ENCODE peak calls at places on chromosomes 7 and 10, in four cellular contexts. Q is HFF-Myc; I is activated effector memory CD4-positive, alpha-beta T cell treated with Interleukin-2 at 50 U/mL for 16 hours; O is hepatic stellate cell. V is an unnamed sample.

GRCh38 chr7:41425926-41426325 is 277.0 kb downstream of the INHBA start:
- DNase-seq in Q (no peak), I (no peak), O (peak; percentile 55), V (no peak)

GRCh38 chr7:26457702-26458327 is 166.2 kb downstream of the SNX10 start:
- DNase-seq in Q (no peak), I (no peak), O (no peak), V (no peak)

GRCh38 chr7:126791306-126791705 is 461.4 kb downstream of the GRM8 start:
- DNase-seq in Q (no peak), I (no peak), O (no peak), V (no peak)

GRCh38 chr10:56715262-56715661 is 354.2 kb upstream of the ZWINT start:
- DNase-seq in Q (no peak), I (no peak), O (no peak), V (no peak)

GRCh38 chr10:124129471-124129870 is 36.1 kb upstream of the CHST15 start:
- DNase-seq in Q (no peak), I (no peak), O (no peak), V (no peak)

GRCh38 chr10:14812271-14812670 is 25.6 kb downstream of the CDNF start:
- DNase-seq in Q (no peak), I (no peak), O (no peak), V (no peak)

GRCh38 chr10:101001225-101002035 is 1.8 kb downstream of the LZTS2 start:
- DNase-seq in Q (no peak), I (no peak), O (peak; percentile 96), V (no peak)

GRCh38 chr7:1193593-1194424 is 33.8 kb upstream of the ZFAND2A start:
- DNase-seq in Q (no peak), I (no peak), O (peak; percentile 68), V (no peak)

GRCh38 chr10:47368431-47369180 is 15.5 kb downstream of the ZNF488 start:
- DNase-seq in Q (no peak), I (no peak), O (no peak), V (peak; percentile 68)

GRCh38 chr7:141362580-141363435 is 188.4 kb upstream of the AGK start:
- DNase-seq in Q (no peak), I (no peak), O (peak; percentile 47), V (no peak)

GRCh38 chr7:17109017-17109416 is 189.4 kb upstream of the AHR start:
- DNase-seq in Q (no peak), I (no peak), O (no peak), V (no peak)

V was measured in RWPE2.